ENCODE peak calls at places on chromosomes 2 and 18, in nine cellular contexts. One of them, this sample, is unnamed. For H3K4me1, the result is how much of the 10 kb centered on the place peaks cover.

GRCh38 chr2:69260666-69261065 is 126.4 kb downstream of the GFPT1 start:
- DNase-seq in lung: no peak
- DNase-seq in heart left ventricle: no peak
- DNase-seq in left lung: no peak
- DNase-seq in CD8-positive, alpha-beta T cell: no peak
- DNase-seq in stomach: no peak
- DNase-seq in upper lobe of right lung: no peak
- DNase-seq in IMR-90: peak
- DNase-seq in fibroblast of lung: no peak
- DNase-seq in this sample: peak

GRCh38 chr2:239687441-239687840 is 286.6 kb upstream of the HDAC4 start:
- DNase-seq in lung: no peak
- DNase-seq in heart left ventricle: no peak
- DNase-seq in left lung: no peak
- DNase-seq in CD8-positive, alpha-beta T cell: no peak
- DNase-seq in stomach: peak
- DNase-seq in upper lobe of right lung: no peak
- DNase-seq in IMR-90: no peak
- DNase-seq in fibroblast of lung: no peak
- DNase-seq in this sample: no peak

GRCh38 chr2:146927080-146927714 is 917.6 kb upstream of the ACVR2A start:
- DNase-seq in lung: peak
- DNase-seq in heart left ventricle: no peak
- DNase-seq in left lung: no peak
- DNase-seq in CD8-positive, alpha-beta T cell: no peak
- DNase-seq in stomach: peak
- DNase-seq in upper lobe of right lung: no peak
- DNase-seq in IMR-90: peak
- DNase-seq in fibroblast of lung: peak
- DNase-seq in this sample: peak

GRCh38 chr18:1062592-1062991 is 157.9 kb downstream of the ADCYAP1 start:
- DNase-seq in lung: no peak
- DNase-seq in heart left ventricle: no peak
- DNase-seq in left lung: no peak
- DNase-seq in CD8-positive, alpha-beta T cell: no peak
- DNase-seq in stomach: no peak
- DNase-seq in upper lobe of right lung: no peak
- DNase-seq in IMR-90: no peak
- DNase-seq in fibroblast of lung: no peak
- DNase-seq in this sample: no peak

GRCh38 chr2:12277305-12278034 is 439.3 kb upstream of the TRIB2 start:
- DNase-seq in lung: no peak
- DNase-seq in heart left ventricle: no peak
- DNase-seq in left lung: no peak
- DNase-seq in CD8-positive, alpha-beta T cell: no peak
- DNase-seq in stomach: no peak
- DNase-seq in upper lobe of right lung: no peak
- DNase-seq in IMR-90: no peak
- DNase-seq in fibroblast of lung: no peak
- DNase-seq in this sample: no peak

GRCh38 chr18:36330435-36331049 is 33.0 kb downstream of the FHOD3 start:
- DNase-seq in lung: no peak
- DNase-seq in heart left ventricle: no peak
- DNase-seq in left lung: no peak
- DNase-seq in CD8-positive, alpha-beta T cell: no peak
- DNase-seq in stomach: no peak
- DNase-seq in upper lobe of right lung: no peak
- DNase-seq in IMR-90: peak
- DNase-seq in fibroblast of lung: no peak
- DNase-seq in this sample: peak

GRCh38 chr2:46299365-46300263 is 2.4 kb downstream of the EPAS1 start:
- DNase-seq in lung: peak
- DNase-seq in heart left ventricle: peak
- DNase-seq in left lung: peak
- DNase-seq in CD8-positive, alpha-beta T cell: no peak
- DNase-seq in stomach: peak
- DNase-seq in upper lobe of right lung: peak
- DNase-seq in IMR-90: peak
- DNase-seq in fibroblast of lung: peak
- DNase-seq in this sample: peak

GRCh38 chr2:177603734-177604133 is 211.2 kb downstream of the AGPS start:
- DNase-seq in lung: no peak
- DNase-seq in heart left ventricle: no peak
- DNase-seq in left lung: no peak
- DNase-seq in CD8-positive, alpha-beta T cell: no peak
- DNase-seq in stomach: no peak
- DNase-seq in upper lobe of right lung: no peak
- DNase-seq in IMR-90: no peak
- DNase-seq in fibroblast of lung: no peak
- DNase-seq in this sample: no peak

GRCh38 chr18:22194151-22194598 is 24.8 kb downstream of the GATA6 start:
- DNase-seq in lung: no peak
- DNase-seq in heart left ventricle: peak
- DNase-seq in left lung: no peak
- DNase-seq in CD8-positive, alpha-beta T cell: no peak
- DNase-seq in stomach: peak
- DNase-seq in upper lobe of right lung: no peak
- DNase-seq in IMR-90: no peak
- DNase-seq in fibroblast of lung: no peak
- DNase-seq in this sample: no peak

GRCh38 chr2:11715987-11716652 is 30.3 kb upstream of the LPIN1 start:
- DNase-seq in lung: no peak
- DNase-seq in heart left ventricle: no peak
- DNase-seq in left lung: no peak
- DNase-seq in CD8-positive, alpha-beta T cell: no peak
- DNase-seq in stomach: no peak
- DNase-seq in upper lobe of right lung: no peak
- DNase-seq in IMR-90: no peak
- DNase-seq in fibroblast of lung: no peak
- DNase-seq in this sample: no peak

GRCh38 chr2:239377591-239377990 is 23.2 kb downstream of the HDAC4 start:
- DNase-seq in lung: no peak
- DNase-seq in heart left ventricle: peak
- DNase-seq in left lung: peak
- DNase-seq in CD8-positive, alpha-beta T cell: no peak
- DNase-seq in stomach: no peak
- DNase-seq in upper lobe of right lung: no peak
- DNase-seq in IMR-90: no peak
- DNase-seq in fibroblast of lung: no peak
- DNase-seq in this sample: no peak

GRCh38 chr18:61643884-61644647 is 248.7 kb downstream of the RNF152 start:
- DNase-seq in lung: no peak
- DNase-seq in heart left ventricle: no peak
- DNase-seq in left lung: no peak
- DNase-seq in CD8-positive, alpha-beta T cell: no peak
- DNase-seq in stomach: no peak
- DNase-seq in upper lobe of right lung: no peak
- DNase-seq in IMR-90: no peak
- DNase-seq in fibroblast of lung: no peak
- DNase-seq in this sample: no peak

GRCh38 chr2:108813732-108814131 is 27.2 kb downstream of the CCDC138 start:
- DNase-seq in lung: no peak
- DNase-seq in heart left ventricle: no peak
- DNase-seq in left lung: no peak
- DNase-seq in CD8-positive, alpha-beta T cell: no peak
- DNase-seq in stomach: no peak
- DNase-seq in upper lobe of right lung: no peak
- DNase-seq in IMR-90: no peak
- DNase-seq in fibroblast of lung: no peak
- DNase-seq in this sample: no peak

GRCh38 chr2:198371902-198372611 is 567.7 kb downstream of the PLCL1 start:
- DNase-seq in lung: no peak
- DNase-seq in heart left ventricle: no peak
- DNase-seq in left lung: no peak
- DNase-seq in CD8-positive, alpha-beta T cell: no peak
- DNase-seq in stomach: no peak
- DNase-seq in upper lobe of right lung: no peak
- DNase-seq in IMR-90: no peak
- DNase-seq in fibroblast of lung: peak
- DNase-seq in this sample: peak

GRCh38 chr18:58998421-58999203 is 133.9 kb downstream of the ZNF532 start:
- DNase-seq in lung: peak
- DNase-seq in heart left ventricle: peak
- DNase-seq in left lung: no peak
- DNase-seq in CD8-positive, alpha-beta T cell: no peak
- DNase-seq in stomach: no peak
- DNase-seq in upper lobe of right lung: no peak
- DNase-seq in IMR-90: peak
- DNase-seq in fibroblast of lung: peak
- DNase-seq in this sample: peak

GRCh38 chr18:52046842-52047241 is 293.2 kb upstream of the DCC start:
- DNase-seq in lung: no peak
- DNase-seq in heart left ventricle: no peak
- DNase-seq in left lung: no peak
- DNase-seq in CD8-positive, alpha-beta T cell: no peak
- DNase-seq in stomach: no peak
- DNase-seq in upper lobe of right lung: no peak
- DNase-seq in IMR-90: no peak
- DNase-seq in fibroblast of lung: no peak
- DNase-seq in this sample: no peak

GRCh38 chr18:26356045-26356785 is 130.0 kb downstream of the TAF4B start:
- DNase-seq in lung: no peak
- DNase-seq in heart left ventricle: no peak
- DNase-seq in left lung: no peak
- DNase-seq in CD8-positive, alpha-beta T cell: no peak
- DNase-seq in stomach: no peak
- DNase-seq in upper lobe of right lung: no peak
- DNase-seq in IMR-90: no peak
- DNase-seq in fibroblast of lung: no peak
- DNase-seq in this sample: no peak

GRCh38 chr2:25411753-25412152 is 70.0 kb upstream of the DNMT3A start:
- DNase-seq in lung: no peak
- DNase-seq in heart left ventricle: no peak
- DNase-seq in left lung: no peak
- DNase-seq in CD8-positive, alpha-beta T cell: no peak
- DNase-seq in stomach: no peak
- DNase-seq in upper lobe of right lung: no peak
- DNase-seq in IMR-90: no peak
- DNase-seq in fibroblast of lung: no peak
- DNase-seq in this sample: no peak

GRCh38 chr2:221822416-221822815 is 250.3 kb upstream of the EPHA4 start:
- DNase-seq in lung: no peak
- DNase-seq in heart left ventricle: no peak
- DNase-seq in left lung: no peak
- DNase-seq in CD8-positive, alpha-beta T cell: no peak
- DNase-seq in stomach: no peak
- DNase-seq in upper lobe of right lung: no peak
- DNase-seq in IMR-90: no peak
- DNase-seq in fibroblast of lung: no peak
- DNase-seq in this sample: no peak

GRCh38 chr2:196729418-196729817 is 70.1 kb downstream of the GTF3C3 start:
- DNase-seq in lung: no peak
- DNase-seq in heart left ventricle: no peak
- DNase-seq in left lung: no peak
- DNase-seq in CD8-positive, alpha-beta T cell: no peak
- DNase-seq in stomach: no peak
- DNase-seq in upper lobe of right lung: no peak
- DNase-seq in IMR-90: no peak
- DNase-seq in fibroblast of lung: no peak
- DNase-seq in this sample: no peak
- H3K27ac ChIP-seq in lung: no peak
- H3K27ac ChIP-seq in heart left ventricle: no peak
- H3K27ac ChIP-seq in left lung: no peak
- H3K27ac ChIP-seq in CD8-positive, alpha-beta T cell: no peak
- H3K27ac ChIP-seq in stomach: no peak
- H3K27ac ChIP-seq in upper lobe of right lung: no peak
- H3K27ac ChIP-seq in IMR-90: no peak
- H3K27ac ChIP-seq in fibroblast of lung: no peak
- H3K27ac ChIP-seq in this sample: no peak

DNA sequence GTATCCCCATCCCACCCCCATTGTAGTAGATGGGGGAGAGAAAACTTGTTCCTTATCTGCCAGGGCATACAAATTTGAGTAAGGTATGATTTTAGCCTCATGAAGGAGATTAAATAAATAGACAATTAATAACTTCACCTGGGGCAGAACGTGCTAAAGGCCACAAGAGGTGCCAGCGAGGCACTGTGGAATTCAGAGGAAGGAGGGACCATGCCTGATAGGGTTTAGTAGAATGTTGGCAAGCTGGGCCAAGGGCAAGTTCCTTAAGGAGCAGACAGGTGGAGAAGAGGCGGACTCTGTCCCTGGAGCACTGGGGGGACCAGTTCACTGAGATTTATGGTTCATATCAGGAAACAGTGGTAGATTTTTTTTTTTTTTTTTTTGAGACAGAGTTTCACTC is 22.5 kb downstream of the STAMBP start:
- DNase-seq in lung: no peak
- DNase-seq in heart left ventricle: no peak
- DNase-seq in left lung: no peak
- DNase-seq in CD8-positive, alpha-beta T cell: no peak
- DNase-seq in stomach: peak
- DNase-seq in upper lobe of right lung: no peak
- DNase-seq in IMR-90: no peak
- DNase-seq in fibroblast of lung: no peak
- DNase-seq in this sample: peak
- TF ChIP-seq CTCF in lung: no peak
- TF ChIP-seq CTCF in heart left ventricle: no peak
- TF ChIP-seq CTCF in left lung: no peak
- TF ChIP-seq CTCF in CD8-positive, alpha-beta T cell: no peak
- TF ChIP-seq CTCF in stomach: no peak
- TF ChIP-seq CTCF in upper lobe of right lung: no peak
- TF ChIP-seq CTCF in IMR-90: no peak
- TF ChIP-seq CTCF in fibroblast of lung: peak
- TF ChIP-seq CTCF in this sample: peak

DNA sequence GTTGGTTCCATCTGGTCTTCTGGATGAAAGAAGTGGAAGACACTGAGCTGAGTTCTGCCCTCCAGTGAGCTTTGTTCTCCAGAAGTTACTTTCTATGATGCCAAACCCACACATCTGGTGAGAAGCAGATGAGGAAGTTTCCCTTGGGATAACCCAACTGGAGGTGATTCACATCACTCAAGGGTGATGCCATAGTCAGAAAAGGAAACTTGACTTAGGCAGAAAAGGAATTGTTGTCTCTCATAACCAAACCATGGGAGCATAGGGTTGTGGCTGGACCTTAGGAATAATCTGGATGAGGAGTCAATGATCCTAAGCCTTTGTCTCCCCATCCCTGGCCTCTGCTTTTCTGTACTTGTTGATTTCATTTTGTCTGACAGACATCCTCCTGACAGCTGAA is 43.7 kb downstream of the CDC42EP3 start:
- DNase-seq in lung: no peak
- DNase-seq in heart left ventricle: no peak
- DNase-seq in left lung: no peak
- DNase-seq in CD8-positive, alpha-beta T cell: no peak
- DNase-seq in stomach: no peak
- DNase-seq in upper lobe of right lung: no peak
- DNase-seq in IMR-90: peak
- DNase-seq in fibroblast of lung: no peak
- DNase-seq in this sample: peak
- H3K4me1 ChIP-seq in lung: under half
- H3K4me1 ChIP-seq in heart left ventricle: under half
- H3K4me1 ChIP-seq in left lung: under half
- H3K4me1 ChIP-seq in CD8-positive, alpha-beta T cell: under half
- H3K4me1 ChIP-seq in stomach: under half
- H3K4me1 ChIP-seq in upper lobe of right lung: under half
- H3K4me1 ChIP-seq in IMR-90: under half
- H3K4me1 ChIP-seq in fibroblast of lung: under half
- H3K4me1 ChIP-seq in this sample: under half

DNA sequence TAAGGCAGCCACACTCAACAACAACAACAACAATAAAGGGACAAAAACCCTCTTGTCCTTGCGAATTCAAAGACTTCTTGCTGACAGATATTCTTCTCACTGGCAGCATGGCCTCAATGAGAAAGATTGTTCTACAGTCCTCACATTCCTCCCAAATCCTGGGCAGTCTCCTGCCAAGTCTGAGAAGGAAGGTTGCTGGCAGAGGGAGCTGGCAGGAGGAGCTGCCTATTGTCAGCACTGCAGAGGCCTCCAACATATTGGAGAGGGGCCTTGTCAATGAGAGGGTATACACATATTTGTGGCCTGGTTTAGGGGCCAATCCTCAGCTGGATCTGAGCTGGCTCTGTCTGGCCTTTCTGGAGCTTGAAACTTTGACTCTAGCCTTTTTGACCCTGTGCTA is 63.5 kb downstream of the LAMA3 start:
- DNase-seq in lung: no peak
- DNase-seq in heart left ventricle: no peak
- DNase-seq in left lung: no peak
- DNase-seq in CD8-positive, alpha-beta T cell: no peak
- DNase-seq in stomach: no peak
- DNase-seq in upper lobe of right lung: no peak
- DNase-seq in IMR-90: no peak
- DNase-seq in fibroblast of lung: no peak
- DNase-seq in this sample: no peak
- H3K27ac ChIP-seq in lung: no peak
- H3K27ac ChIP-seq in heart left ventricle: no peak
- H3K27ac ChIP-seq in left lung: no peak
- H3K27ac ChIP-seq in CD8-positive, alpha-beta T cell: no peak
- H3K27ac ChIP-seq in stomach: no peak
- H3K27ac ChIP-seq in upper lobe of right lung: no peak
- H3K27ac ChIP-seq in IMR-90: no peak
- H3K27ac ChIP-seq in fibroblast of lung: no peak
- H3K27ac ChIP-seq in this sample: no peak